ENCODE peak calls at places on chromosomes 12 and 14, in ten cellular contexts. I is adipocyte; L is keratinocyte; A is activated CD4-positive, alpha-beta memory T cell treated with anti-CD3 and anti-CD28 coated beads for 36 hours; G is amniotic stem cell; X is AG04450; B is stomach; P is HCEC 1CT; K is cardiac muscle cell; Z is HEK293T. T is an unnamed sample.

GRCh38 chr12:50627491-50627890 is 122.7 kb downstream of the DIP2B start:
- DNase-seq in I (no peak), L (no peak), A (no peak), G (no peak), X (no peak), B (no peak), P (no peak), K (no peak), Z (no peak), T (no peak)

GRCh38 chr12:75863475-75863874 is 168.1 kb downstream of the PHLDA1 start:
- DNase-seq in I (no peak), L (no peak), A (no peak), G (no peak), X (no peak), B (no peak), P (no peak), K (no peak), Z (no peak), T (no peak)

GRCh38 chr12:15772405-15773018 is 16.7 kb downstream of the EPS8 start:
- DNase-seq in I (peak), L (no peak), A (no peak), G (peak), X (no peak), B (no peak), P (peak), K (peak), Z (no peak), T (no peak)

GRCh38 chr12:46555379-46555778 is 182.8 kb upstream of the SLC38A2 start:
- DNase-seq in I (peak), L (no peak), A (no peak), G (no peak), X (peak), B (no peak), P (peak), K (no peak), Z (no peak), T (no peak)

GRCh38 chr12:9751204-9752144 is 9.2 kb downstream of the CD69 start:
- DNase-seq in I (peak), L (no peak), A (peak), G (no peak), X (no peak), B (no peak), P (peak), K (peak), Z (no peak), T (no peak)

GRCh38 chr12:46946137-46946536 is 120.3 kb upstream of the SLC38A4 start:
- DNase-seq in I (peak), L (peak), A (no peak), G (no peak), X (peak), B (no peak), P (peak), K (no peak), Z (no peak), T (no peak)

GRCh38 chr14:59020382-59020781 is 168.1 kb upstream of the DAAM1 start:
- DNase-seq in I (peak), L (no peak), A (no peak), G (no peak), X (no peak), B (no peak), P (peak), K (peak), Z (peak), T (no peak)

GRCh38 chr14:94341654-94342333 is 18.7 kb upstream of the SERPINA6 start:
- DNase-seq in I (no peak), L (no peak), A (peak), G (no peak), X (no peak), B (no peak), P (no peak), K (no peak), Z (no peak), T (no peak)

GRCh38 chr12:75603475-75603874 is 92.1 kb upstream of the KRR1 start:
- DNase-seq in I (no peak), L (no peak), A (no peak), G (no peak), X (no peak), B (no peak), P (no peak), K (no peak), Z (no peak), T (no peak)

GRCh38 chr12:64968989-64969819 is 144.8 kb downstream of the TBC1D30 start:
- DNase-seq in I (no peak), L (no peak), A (no peak), G (no peak), X (peak), B (no peak), P (no peak), K (no peak), Z (no peak), T (no peak)

GRCh38 chr12:53205747-53206146 is 1.3 kb downstream of the ITGB7 start:
- DNase-seq in I (peak), L (no peak), A (peak), G (peak), X (peak), B (peak), P (peak), K (no peak), Z (no peak), T (no peak)

GRCh38 chr12:132533584-132533958 is 43.6 kb downstream of the FBRSL1 start:
- DNase-seq in I (no peak), L (no peak), A (no peak), G (no peak), X (no peak), B (no peak), P (no peak), K (no peak), Z (no peak), T (peak)

GRCh38 chr12:109863961-109864712 is 16.2 kb downstream of the GLTP start:
- DNase-seq in I (peak), L (no peak), A (no peak), G (no peak), X (no peak), B (peak), P (peak), K (no peak), Z (no peak), T (peak)

GRCh38 chr14:77303417-77304156 is 17.1 kb downstream of the POMT2 start:
- DNase-seq in I (peak), L (peak), A (peak), G (peak), X (peak), B (no peak), P (peak), K (no peak), Z (no peak), T (no peak)

GRCh38 chr14:96400495-96400894 is 8.6 kb downstream of the AK7 start:
- DNase-seq in I (no peak), L (no peak), A (no peak), G (no peak), X (no peak), B (no peak), P (no peak), K (no peak), Z (no peak), T (no peak)

GRCh38 chr12:80195143-80195726 is 95.9 kb downstream of the OTOGL start:
- DNase-seq in I (peak), L (peak), A (no peak), G (peak), X (peak), B (no peak), P (peak), K (peak), Z (peak), T (no peak)

GRCh38 chr12:112413846-112414625 is 4.6 kb upstream of the RPL6 start:
- DNase-seq in I (no peak), L (no peak), A (no peak), G (no peak), X (no peak), B (no peak), P (no peak), K (no peak), Z (no peak), T (no peak)

GRCh38 chr12:128976120-128976519 is 122.8 kb downstream of the GLT1D1 start:
- DNase-seq in I (peak), L (no peak), A (peak), G (no peak), X (no peak), B (no peak), P (no peak), K (peak), Z (peak), T (peak)

GRCh38 chr14:70073924-70074566 is 114.7 kb downstream of the SLC8A3 start:
- DNase-seq in I (peak), L (peak), A (peak), G (no peak), X (peak), B (peak), P (peak), K (peak), Z (peak), T (no peak)

GRCh38 chr14:74616507-74616906 is 4.5 kb upstream of the LTBP2 start:
- DNase-seq in I (peak), L (peak), A (peak), G (peak), X (no peak), B (no peak), P (peak), K (no peak), Z (no peak), T (no peak)

GRCh38 chr12:70451528-70451927 is 85.4 kb downstream of the KCNMB4 start:
- DNase-seq in I (no peak), L (no peak), A (no peak), G (no peak), X (no peak), B (no peak), P (no peak), K (no peak), Z (no peak), T (no peak)

GRCh38 chr12:74527491-74527890 is 10.1 kb upstream of the ATXN7L3B start:
- DNase-seq in I (no peak), L (no peak), A (no peak), G (no peak), X (no peak), B (no peak), P (no peak), K (no peak), Z (no peak), T (no peak)

GRCh38 chr14:92561906-92562489 is 48.4 kb downstream of the RIN3 start:
- DNase-seq in I (no peak), L (no peak), A (no peak), G (no peak), X (no peak), B (no peak), P (no peak), K (no peak), Z (no peak), T (no peak)

GRCh38 chr14:76812422-76813383 is at the start of gene ANGEL1:
- DNase-seq in I (peak), L (peak), A (peak), G (peak), X (peak), B (peak), P (peak), K (peak), Z (peak), T (peak)

GRCh38 chr14:99769799-99770198 is 23.4 kb upstream of the EML1 start:
- DNase-seq in I (no peak), L (no peak), A (no peak), G (no peak), X (no peak), B (no peak), P (no peak), K (no peak), Z (no peak), T (peak)

GRCh38 chr14:31326111-31326510 is 94.2 kb downstream of the HEATR5A start:
- DNase-seq in I (peak), L (no peak), A (no peak), G (no peak), X (no peak), B (no peak), P (peak), K (no peak), Z (no peak), T (no peak)

GRCh38 chr12:9792961-9793617 is 32.4 kb upstream of the CD69 start:
- DNase-seq in I (peak), L (no peak), A (no peak), G (peak), X (peak), B (no peak), P (peak), K (no peak), Z (no peak), T (no peak)

GRCh38 chr12:115204957-115205754 is 521.2 kb upstream of the TBX3 start:
- DNase-seq in I (peak), L (no peak), A (no peak), G (no peak), X (no peak), B (no peak), P (peak), K (no peak), Z (no peak), T (no peak)

T was measured in upper lobe of left lung.